ENCODE peak calls at places on chromosome 7, in six cellular contexts. Q is RWPE1, L is body of pancreas, E is Peyer's patch, R is mucosa of descending colon, X is AG04449. C is an unnamed sample.

GRCh38 chr7:2897023-2897422 is 52.9 kb upstream of the GNA12 start:
- DNase-seq in R (no peak), E (no peak), Q (no peak), X (no peak), L (no peak), C (no peak)

GRCh38 chr7:2019693-2020511 is 212.8 kb downstream of the MAD1L1 start:
- DNase-seq in L (peak; percentile 62), R (peak; percentile 41), Q (peak; percentile 37), E (peak; percentile 64), X (peak; percentile 81), C (peak; percentile 38)

GRCh38 chr7:26202019-26202985 is 757 bp downstream of the CBX3 start:
- DNase-seq in L (peak; percentile 52), E (peak; percentile 49), Q (no peak), X (no peak), R (peak; percentile 66), C (peak; percentile 79)

GRCh38 chr7:138352570-138353461 is 107.2 kb upstream of the TRIM24 start:
- DNase-seq in Q (no peak), E (no peak), R (no peak), L (no peak), X (no peak), C (no peak)

GRCh38 chr7:128080169-128080568 is 48.9 kb upstream of the LRRC4 start:
- DNase-seq in Q (no peak), R (no peak), E (no peak), L (no peak), X (no peak), C (no peak)

GRCh38 chr7:143015926-143016490 is 10.9 kb downstream of the OR9A2 start:
- DNase-seq in E (no peak), Q (no peak), L (no peak), X (no peak), R (no peak), C (no peak)

GRCh38 chr7:51126813-51127617 is 189.6 kb downstream of the COBL start:
- DNase-seq in X (no peak), L (no peak), E (no peak), Q (no peak), R (no peak), C (no peak)

GRCh38 chr7:35624299-35625186 is 70.4 kb downstream of the HERPUD2 start:
- DNase-seq in X (no peak), R (peak; percentile 41), E (no peak), L (peak; percentile 38), Q (peak; percentile 72), C (peak; percentile 65)

GRCh38 chr7:55493416-55493815 is 78.9 kb downstream of the VOPP1 start:
- DNase-seq in L (no peak), Q (no peak), E (no peak), X (no peak), R (no peak), C (no peak)

GRCh38 chr7:133282094-133282493 is 29.2 kb downstream of the EXOC4 start:
- DNase-seq in E (no peak), R (no peak), L (no peak), X (no peak), Q (no peak), C (no peak)

GRCh38 chr7:41232086-41232485 is 470.8 kb downstream of the INHBA start:
- DNase-seq in L (no peak), X (no peak), Q (no peak), E (no peak), R (no peak), C (no peak)

GRCh38 chr7:8295638-8296361 is 33.8 kb upstream of the ICA1 start:
- DNase-seq in Q (peak; percentile 74), E (no peak), R (peak; percentile 72), L (peak; percentile 86), X (peak; percentile 65), C (peak; percentile 58)

GRCh38 chr7:75914655-75915415 is at the start of gene POR:
- DNase-seq in Q (peak; percentile 94), E (peak; percentile 92), R (peak; percentile 97), L (peak; percentile 94), X (peak; percentile 40), C (peak; percentile 91)

GRCh38 chr7:545470-545869 is 25.8 kb upstream of the PDGFA start:
- DNase-seq in L (no peak), E (no peak), Q (no peak), R (no peak), X (no peak), C (no peak)

GRCh38 chr7:45709168-45710034 is 135.2 kb downstream of the ADCY1 start:
- DNase-seq in Q (no peak), E (no peak), R (peak; percentile 12), L (peak; percentile 47), X (no peak), C (no peak)

GRCh38 chr7:77887567-77887966 is 89.0 kb downstream of the PHTF2 start:
- DNase-seq in E (no peak), X (peak; percentile 78), Q (no peak), R (no peak), L (no peak), C (no peak)

GRCh38 chr7:162583-163297 is 29.6 kb upstream of the FAM20C start:
- DNase-seq in Q (no peak), X (no peak), L (no peak), E (no peak), R (no peak), C (peak; percentile 4)

GRCh38 chr7:44935016-44935415 is 43.8 kb downstream of the MYO1G start:
- DNase-seq in E (no peak), X (no peak), Q (no peak), L (no peak), R (no peak), C (no peak)

GRCh38 chr7:158655931-158656441 is 48.6 kb downstream of the NCAPG2 start:
- DNase-seq in R (no peak), E (no peak), Q (no peak), X (no peak), L (no peak), C (no peak)

GRCh38 chr7:372546-372938 is 82.6 kb downstream of the FOXL3 start:
- DNase-seq in X (no peak), L (no peak), R (no peak), E (no peak), Q (no peak), C (peak; percentile 3)

GRCh38 chr7:756231-756927 is 29.3 kb upstream of the PRKAR1B start:
- DNase-seq in R (no peak), X (no peak), E (no peak), L (no peak), Q (no peak), C (no peak)

GRCh38 chr7:39650676-39651075 is 27.3 kb downstream of the RALA start:
- DNase-seq in E (no peak), X (no peak), Q (no peak), R (no peak), L (peak; percentile 12), C (no peak)

GRCh38 chr7:153381275-153382119 is 621.9 kb downstream of the ACTR3B start:
- DNase-seq in L (peak; percentile 37), Q (no peak), R (peak; percentile 12), X (no peak), E (no peak), C (peak; percentile 54)

GRCh38 chr7:16982640-16983103 is 100.9 kb upstream of the AGR3 start:
- DNase-seq in R (no peak), E (no peak), L (peak; percentile 43), X (no peak), Q (peak; percentile 29), C (peak; percentile 12)

GRCh38 chr7:64098-64521 is 128.3 kb upstream of the FAM20C start:
- DNase-seq in E (peak; percentile 24), X (no peak), Q (peak; percentile 48), R (peak; percentile 70), L (peak; percentile 59), C (peak; percentile 39)

GRCh38 chr7:147519062-147519461 is 1071.5 kb upstream of the C7orf33 start:
- DNase-seq in L (no peak), Q (no peak), X (no peak), E (no peak), R (no peak), C (no peak)

GRCh38 chr7:46680147-46680546 is 759.1 kb upstream of the IGFBP3 start:
- DNase-seq in X (no peak), L (no peak), E (no peak), Q (no peak), R (no peak), C (no peak)

GRCh38 chr7:5702876-5703571 is 78.4 kb downstream of the RNF216 start:
- DNase-seq in X (no peak), Q (peak; percentile 50), L (peak; percentile 74), E (no peak), R (no peak), C (no peak)

GRCh38 chr7:5704534-5704922 is 76.9 kb downstream of the RNF216 start:
- DNase-seq in Q (peak; percentile 69), L (peak; percentile 85), R (peak; percentile 89), E (peak; percentile 72), X (no peak), C (peak; percentile 73)

GRCh38 chr7:5701085-5701914 is 80.2 kb downstream of the RNF216 start:
- DNase-seq in L (no peak), X (no peak), Q (no peak), R (no peak), E (no peak), C (no peak)

GRCh38 chr7:5705318-5705717 is 76.1 kb downstream of the RNF216 start:
- DNase-seq in Q (no peak), R (no peak), X (no peak), E (no peak), L (no peak), C (no peak)

GRCh38 chr7:5703572-5704533 is 77.6 kb downstream of the RNF216 start:
- DNase-seq in R (no peak), L (no peak), X (no peak), Q (no peak), E (no peak), C (no peak)
- TF ChIP-seq CTCF in R (no peak), L (no peak), X (no peak), Q (no peak), E (no peak), C (no peak)

GRCh38 chr7:113015038-113015645 is 71.5 kb downstream of the GPR85 start:
- DNase-seq in E (no peak), X (no peak), Q (peak; percentile 14), L (no peak), R (no peak), C (no peak)
- TF ChIP-seq CTCF in E (no peak), X (peak; percentile 20), Q (peak; percentile 46), L (peak; percentile 31), R (no peak), C (peak; percentile 34)

GRCh38 chr7:129389829-129390228 is 44.4 kb upstream of the STRIP2 start:
- DNase-seq in Q (no peak), R (no peak), E (no peak), X (no peak), L (no peak), C (no peak)
- TF ChIP-seq CTCF in Q (no peak), R (no peak), E (no peak), X (no peak), L (no peak), C (peak; percentile 35)

DNA sequence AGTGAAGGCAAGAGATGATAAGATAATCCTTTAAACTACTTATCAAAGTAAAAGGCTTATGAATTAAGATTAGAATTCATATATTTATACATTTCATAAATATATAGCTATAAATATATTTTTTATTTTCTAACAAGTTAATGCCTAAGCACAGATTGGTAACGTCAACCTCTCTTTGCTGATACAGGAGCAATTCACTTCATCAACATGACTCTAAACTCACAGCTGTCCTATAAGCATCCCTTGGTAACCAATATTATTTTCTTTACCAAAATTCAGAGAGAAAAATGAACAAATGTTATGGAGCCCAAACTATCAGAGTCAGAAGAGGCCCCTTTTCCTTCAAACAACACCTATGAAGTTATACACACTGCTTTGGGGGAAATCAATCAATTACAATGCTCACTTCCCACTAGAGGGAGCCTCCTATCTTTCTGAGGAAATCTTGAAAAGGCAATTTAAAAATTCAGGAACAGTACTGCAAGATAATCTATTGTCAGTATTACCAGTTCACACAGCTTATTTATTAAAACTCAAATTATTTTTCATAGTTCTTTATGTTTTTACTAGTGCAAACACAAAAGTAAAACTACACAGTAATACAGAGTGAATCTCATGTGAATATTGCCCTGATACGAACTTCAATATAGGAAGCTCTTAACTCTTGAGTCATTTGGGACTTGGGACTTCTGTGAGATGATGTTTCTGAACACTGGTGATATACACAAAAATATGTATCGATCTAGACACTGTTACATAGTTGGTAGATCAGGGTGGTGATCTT is 51.0 kb upstream of the NOBOX start:
- DNase-seq in R (no peak), X (no peak), Q (no peak), L (no peak), E (no peak), C (no peak)
- TF ChIP-seq CTCF in R (no peak), X (no peak), Q (peak; percentile 39), L (no peak), E (no peak), C (peak; percentile 22)

C was measured in BE2C.